ENCODE peak calls at places on chromosomes 1 and 21, in four cellular contexts. U is K562, C is heart right ventricle, E is AG10803. V is an unnamed sample.

GRCh38 chr1:89877756-89878155 is 56.9 kb downstream of the LRRC8D start:
- DNase-seq in E (no peak), C (no peak), U (no peak), V (no peak)

GRCh38 chr1:20597650-20598049 is 8.8 kb downstream of the CDA start:
- DNase-seq in U (no peak), E (no peak), C (no peak), V (no peak)

GRCh38 chr1:173295995-173296394 is 88.9 kb upstream of the TNFSF4 start:
- DNase-seq in U (no peak), C (no peak), E (peak), V (no peak)

GRCh38 chr1:5222626-5223025 is 568.2 kb downstream of the AJAP1 start:
- DNase-seq in E (no peak), U (no peak), C (no peak), V (no peak)

GRCh38 chr21:38505654-38506523 is 7.6 kb upstream of the ERG start:
- DNase-seq in U (peak), C (no peak), E (peak), V (peak)

GRCh38 chr1:210558302-210558701 is 229.6 kb downstream of the HHAT start:
- DNase-seq in C (peak), U (peak), E (no peak), V (no peak)

GRCh38 chr1:182698977-182699672 is 14.7 kb upstream of the RGS8 start:
- DNase-seq in C (peak), E (peak), U (no peak), V (no peak)

GRCh38 chr1:184790642-184791041 is 36.0 kb upstream of the EDEM3 start:
- DNase-seq in U (no peak), E (peak), C (no peak), V (no peak)

GRCh38 chr1:117793396-117793795 is 136.0 kb downstream of the GDAP2 start:
- DNase-seq in U (no peak), C (no peak), E (no peak), V (no peak)

GRCh38 chr1:207797229-207797973 is 45.5 kb downstream of the CD46 start:
- DNase-seq in C (peak), E (peak), U (peak), V (peak)

GRCh38 chr1:205442051-205442721 is 13.7 kb downstream of the BLACAT1 start:
- DNase-seq in U (no peak), E (no peak), C (no peak), V (no peak)

GRCh38 chr1:247156787-247157232 is 15.0 kb downstream of the ZNF124 start:
- DNase-seq in E (no peak), U (no peak), C (no peak), V (no peak)

GRCh38 chr1:23854568-23854967 is 13.5 kb downstream of the FUCA1 start:
- DNase-seq in U (peak), E (no peak), C (no peak), V (peak)

GRCh38 chr1:40096977-40097782 is at the start of gene PPT1:
- DNase-seq in E (peak), U (peak), C (peak), V (peak)
- TF ChIP-seq CTCF in E (peak), U (peak), C (no peak), V (peak)

DNA sequence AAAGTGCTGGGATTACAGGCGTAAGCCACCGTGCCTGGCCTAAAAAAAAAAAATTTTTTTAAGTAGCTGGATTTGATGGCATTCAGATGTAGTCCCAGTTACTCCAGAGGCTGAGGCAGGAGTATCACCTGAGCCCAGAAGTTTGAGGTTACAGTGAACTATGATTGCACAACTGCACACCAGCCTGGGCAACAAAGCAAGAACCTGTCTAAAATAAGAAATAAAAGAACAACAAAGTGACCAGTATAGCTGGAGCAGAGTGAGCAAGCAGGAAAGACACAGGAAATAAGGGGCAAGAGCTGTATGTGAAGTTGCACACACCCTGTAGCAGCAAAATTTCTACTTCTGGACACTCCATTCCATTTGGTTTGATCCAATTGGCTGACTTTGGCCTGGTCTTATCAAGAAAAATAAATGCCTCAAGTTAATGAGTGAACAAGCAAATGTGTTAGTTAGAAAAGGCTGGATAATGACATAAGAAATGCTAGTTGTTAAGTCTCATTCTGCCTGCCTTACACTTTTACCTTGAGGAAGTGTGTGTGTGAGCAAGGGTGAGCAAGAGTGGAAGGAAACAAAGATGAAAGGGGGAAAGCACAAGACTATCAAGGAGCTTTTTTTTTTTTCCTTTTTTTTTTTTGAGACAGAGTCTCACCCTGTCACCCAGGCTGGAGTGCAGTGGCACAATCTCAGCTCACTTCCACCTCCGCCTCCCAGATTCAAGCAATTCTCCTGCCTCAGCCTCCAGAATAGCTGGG is 7.9 kb downstream of the ATP5IF1 start:
- DNase-seq in E (no peak), U (no peak), C (no peak), V (no peak)
- H3K4me3 ChIP-seq in E (no peak), U (no peak), C (no peak), V (no peak)

GRCh38 chr1:155003766-155004351 is 1.3 kb downstream of the ZBTB7B start:
- DNase-seq in C (peak), E (peak), U (peak), V (peak)

GRCh38 chr1:155001688-155002474 is 721 bp upstream of the ZBTB7B start:
- DNase-seq in U (peak), E (peak), C (peak), V (peak)

GRCh38 chr1:155001438-155001687 is 1.2 kb upstream of the ZBTB7B start:
- DNase-seq in U (no peak), E (no peak), C (no peak), V (no peak)

GRCh38 chr1:155003227-155003765 is 694 bp downstream of the ZBTB7B start:
- DNase-seq in E (no peak), C (no peak), U (peak), V (no peak)

DNA sequence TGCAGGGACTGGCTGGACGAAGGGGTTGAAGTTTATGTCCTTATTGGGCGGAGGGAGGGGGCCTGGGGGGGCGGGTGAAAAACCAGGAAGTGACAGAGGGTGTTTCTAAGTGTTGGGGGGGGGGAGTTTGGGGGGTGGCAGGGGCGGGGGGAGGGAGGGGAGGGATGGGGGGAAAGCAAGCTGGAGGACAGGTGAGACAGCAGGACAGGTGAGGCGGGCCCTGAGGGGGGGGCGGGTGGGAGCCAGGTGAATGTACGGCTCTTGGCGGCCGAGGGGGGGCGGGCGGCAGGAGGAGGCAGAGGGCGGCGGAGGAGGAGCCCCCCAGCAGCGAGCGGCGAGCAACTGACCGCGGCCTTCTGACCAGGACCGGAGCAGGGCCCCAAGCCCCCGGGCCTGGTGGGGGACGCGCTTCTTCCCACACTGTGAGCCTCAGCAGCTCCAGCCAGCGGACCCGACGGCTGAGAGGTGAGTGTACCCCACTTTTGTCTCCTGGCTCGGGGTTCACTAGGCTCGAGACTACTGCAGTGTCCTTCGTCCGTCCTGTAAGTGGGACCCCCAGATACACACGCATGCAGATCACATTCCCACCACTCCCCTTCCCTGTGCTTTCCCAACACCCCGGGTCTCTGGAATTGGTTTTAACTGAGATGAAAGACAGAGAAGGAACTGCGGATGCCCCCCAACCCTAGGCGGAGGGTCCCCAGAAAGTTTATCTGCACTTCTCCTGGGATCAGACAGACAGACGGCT is at the start of gene ZBTB7B:
- DNase-seq in C (peak), E (no peak), U (peak), V (peak)
- TF ChIP-seq CTCF in C (no peak), E (peak), U (no peak), V (no peak)

DNA sequence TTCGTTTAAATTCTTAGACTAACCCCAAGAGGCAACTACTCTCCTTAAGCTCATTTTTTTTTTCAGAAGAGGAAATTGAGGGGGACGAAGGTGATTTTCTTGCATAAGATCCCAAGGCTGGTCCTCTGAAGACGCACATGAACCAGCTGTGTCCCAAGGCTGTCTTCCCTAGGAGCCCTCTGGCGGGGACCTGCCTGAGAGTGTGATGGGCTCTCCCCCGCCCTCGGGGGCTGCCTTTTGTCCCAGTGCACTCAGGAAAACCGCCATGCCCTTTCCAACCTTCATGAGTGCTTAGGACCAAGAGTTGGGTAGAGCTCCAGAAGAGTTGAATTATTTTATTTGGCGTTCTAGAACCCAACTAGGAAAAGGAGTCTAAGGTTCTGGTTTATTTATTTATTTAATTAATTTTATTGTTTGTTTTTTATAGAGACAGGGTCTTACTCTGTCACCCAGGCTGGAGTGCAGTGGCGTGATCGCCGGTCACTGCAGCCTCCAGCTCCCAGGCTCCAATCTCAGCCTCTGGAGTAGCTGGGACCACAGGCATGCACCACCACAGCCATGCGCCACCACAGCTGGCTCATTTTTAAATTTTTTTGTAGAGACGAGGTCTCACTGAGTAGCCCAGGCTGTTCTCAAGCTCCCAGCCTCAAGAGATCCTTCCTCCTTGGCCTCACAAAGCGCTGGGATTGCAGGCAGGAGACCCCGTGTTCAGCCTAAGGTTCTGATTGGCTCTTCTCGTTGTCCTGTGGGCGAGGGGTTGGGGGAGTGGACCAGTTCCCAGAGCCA is 21.9 kb downstream of the UMODL1 start:
- DNase-seq in C (no peak), U (no peak), E (peak), V (no peak)
- H3K4me3 ChIP-seq in C (no peak), U (no peak), E (no peak), V (no peak)

DNA sequence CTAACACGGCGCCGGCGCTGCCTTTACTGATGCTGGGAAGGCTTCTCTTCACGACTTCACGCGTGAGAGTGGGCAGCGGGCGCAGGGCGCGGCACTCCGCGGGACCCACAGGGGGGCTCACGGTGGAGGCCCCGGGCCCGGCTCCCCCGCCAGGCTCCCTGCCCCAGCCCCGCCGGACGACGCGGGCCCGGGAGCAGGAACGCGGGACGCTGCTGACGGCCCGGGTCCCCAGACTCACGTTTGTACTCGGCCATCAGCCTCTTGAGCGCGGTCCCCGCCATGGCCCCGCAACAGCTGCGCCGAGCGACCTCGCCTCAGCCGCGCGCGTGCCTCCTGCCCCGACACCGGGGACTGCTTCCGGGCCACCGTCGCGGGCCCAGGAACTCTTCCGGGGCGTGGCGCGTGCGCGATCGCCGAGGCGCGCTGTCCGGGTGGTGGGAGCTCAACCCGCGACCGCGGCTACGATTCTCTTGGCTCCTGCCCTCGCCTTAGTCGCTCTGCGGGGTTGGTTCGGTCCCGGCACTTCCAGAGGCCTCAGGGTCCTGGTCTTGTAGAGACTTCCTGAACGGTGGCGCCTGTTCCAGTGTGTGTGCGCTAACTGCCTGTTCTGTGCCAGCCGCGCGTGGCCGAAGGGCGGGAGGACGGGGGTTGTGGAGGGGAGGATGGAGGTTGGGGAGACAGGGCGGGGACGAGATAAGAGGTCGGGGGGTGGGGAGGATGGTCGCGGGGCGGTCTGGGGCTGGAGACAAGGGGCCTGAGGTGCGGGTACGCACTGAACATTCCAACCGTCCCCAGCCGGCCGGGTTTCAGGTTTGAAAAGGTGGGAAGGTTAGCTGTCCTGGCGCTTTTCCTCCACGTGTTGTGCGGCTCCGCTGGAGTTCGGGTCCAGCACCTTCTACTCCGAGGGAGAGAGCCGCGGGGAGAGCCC is at the start of gene UBE2G2:
- DNase-seq in E (peak), U (peak), C (peak), V (peak)
- TF ChIP-seq CTCF in E (no peak), U (no peak), C (no peak), V (no peak)